ENCODE peak calls at places on chromosome 18, in ten cellular contexts. Z is PC-3, P is trophoblast cell, G is Peyer's patch, D is cardiac muscle cell, E is thyroid gland, U is kidney, H is neural progenitor cell, I is HCT116, O is body of pancreas. S is an unnamed sample.

GRCh38 chr18:10240276-10240675 is 214.2 kb upstream of the APCDD1 start:
- DNase-seq in Z (no peak), P (no peak), G (no peak), D (no peak), E (no peak), U (no peak), H (no peak), I (no peak), O (no peak), S (no peak)

GRCh38 chr18:31688601-31689000 is 4.2 kb upstream of the B4GALT6 start:
- DNase-seq in Z (no peak), P (peak; percentile 71), G (no peak), D (no peak), E (no peak), U (no peak), H (no peak), I (no peak), O (no peak), S (no peak)

GRCh38 chr18:42108071-42108470 is 153.0 kb downstream of the PIK3C3 start:
- DNase-seq in Z (no peak), P (no peak), G (no peak), D (no peak), E (no peak), U (no peak), H (peak; percentile 19), I (no peak), O (no peak), S (no peak)

GRCh38 chr18:11004951-11005350 is 144.4 kb downstream of the PIEZO2 start:
- DNase-seq in Z (no peak), P (no peak), G (no peak), D (peak; percentile 46), E (no peak), U (no peak), H (no peak), I (no peak), O (no peak), S (no peak)

GRCh38 chr18:39571511-39571910 is 2005.9 kb upstream of the CELF4 start:
- DNase-seq in Z (peak; percentile 15), P (peak; percentile 69), G (no peak), D (peak; percentile 54), E (no peak), U (no peak), H (peak; percentile 47), I (no peak), O (peak; percentile 2), S (no peak)

GRCh38 chr18:36308711-36309435 is 11.4 kb downstream of the FHOD3 start:
- DNase-seq in Z (no peak), P (no peak), G (no peak), D (no peak), E (no peak), U (peak; percentile 33), H (no peak), I (no peak), O (no peak), S (no peak)

GRCh38 chr18:10239138-10239537 is 215.3 kb upstream of the APCDD1 start:
- DNase-seq in Z (no peak), P (no peak), G (no peak), D (peak; percentile 82), E (peak; percentile 20), U (no peak), H (no peak), I (no peak), O (peak; percentile 45), S (no peak)

GRCh38 chr18:24488824-24489493 is 28.5 kb downstream of the HRH4 start:
- DNase-seq in Z (peak; percentile 74), P (peak; percentile 76), G (no peak), D (peak; percentile 57), E (no peak), U (no peak), H (peak; percentile 55), I (peak; percentile 27), O (no peak), S (no peak)

GRCh38 chr18:78965917-78966878 is 13.4 kb upstream of the SALL3 start:
- DNase-seq in Z (no peak), P (no peak), G (no peak), D (no peak), E (no peak), U (peak; percentile 34), H (no peak), I (no peak), O (no peak), S (no peak)

GRCh38 chr18:73752965-73753364 is 394.7 kb downstream of the FBXO15 start:
- DNase-seq in Z (no peak), P (peak; percentile 31), G (no peak), D (peak; percentile 17), E (no peak), U (no peak), H (no peak), I (no peak), O (no peak), S (no peak)

GRCh38 chr18:30632058-30632718 is 410.4 kb downstream of the DSC3 start:
- DNase-seq in Z (no peak), P (no peak), G (no peak), D (no peak), E (no peak), U (no peak), H (no peak), I (no peak), O (no peak), S (no peak)

GRCh38 chr18:76258209-76258608 is 236.8 kb downstream of the ZNF516 start:
- DNase-seq in Z (no peak), P (no peak), G (no peak), D (peak; percentile 33), E (no peak), U (no peak), H (no peak), I (no peak), O (no peak), S (no peak)

GRCh38 chr18:59517446-59518171 is 158.5 kb upstream of the LMAN1 start:
- DNase-seq in Z (peak; percentile 15), P (peak; percentile 5), G (no peak), D (peak; percentile 33), E (no peak), U (no peak), H (peak; percentile 58), I (no peak), O (no peak), S (no peak)

GRCh38 chr18:49359732-49360444 is 100.6 kb downstream of the DYM start:
- DNase-seq in Z (no peak), P (peak; percentile 71), G (no peak), D (peak; percentile 43), E (no peak), U (peak; percentile 29), H (no peak), I (no peak), O (no peak), S (no peak)

GRCh38 chr18:26210147-26210546 is 16.1 kb upstream of the TAF4B start:
- DNase-seq in Z (no peak), P (no peak), G (no peak), D (no peak), E (no peak), U (no peak), H (no peak), I (no peak), O (no peak), S (no peak)

GRCh38 chr18:26215247-26215970 is 10.8 kb upstream of the TAF4B start:
- DNase-seq in Z (no peak), P (no peak), G (peak; percentile 77), D (no peak), E (no peak), U (no peak), H (no peak), I (no peak), O (no peak), S (no peak)
- H3K27ac ChIP-seq in Z (no peak overlapping the region), P (no peak overlapping the region), G (no peak overlapping the region), D (no peak overlapping the region), E (no peak overlapping the region), U (no peak overlapping the region), H (no peak overlapping the region), I (no peak overlapping the region), O (no peak overlapping the region), S (peak overlapping the region; percentile 72)

DNA sequence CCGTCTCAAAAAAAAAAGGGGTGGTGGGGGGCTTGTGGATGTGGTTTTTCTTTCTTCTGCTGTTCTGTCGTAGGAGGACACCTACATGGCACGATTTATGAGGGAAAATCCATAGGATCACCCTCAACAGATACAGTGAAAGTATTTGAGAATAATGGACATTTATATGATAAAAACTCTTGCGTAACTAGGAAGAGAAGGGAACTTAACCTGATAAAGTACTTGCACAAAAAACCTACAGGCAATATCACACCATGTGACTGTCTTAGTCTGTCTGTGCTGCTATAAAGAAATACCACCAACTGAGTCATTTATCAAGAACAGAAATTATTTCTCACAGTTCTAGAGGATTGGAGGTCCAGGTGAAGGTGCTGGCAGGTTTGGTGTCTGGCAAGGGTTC is 21.8 kb upstream of the LAMA1 start:
- DNase-seq in Z (no peak), P (no peak), G (no peak), D (no peak), E (no peak), U (no peak), H (no peak), I (no peak), O (no peak), S (no peak)
- H3K27ac ChIP-seq in Z (no peak overlapping the region), P (no peak overlapping the region), G (no peak overlapping the region), D (no peak overlapping the region), E (no peak overlapping the region), U (no peak overlapping the region), H (no peak overlapping the region), I (no peak overlapping the region), O (no peak overlapping the region), S (no peak overlapping the region)

GRCh38 chr18:44835555-44836156 is 155.0 kb downstream of the SETBP1 start:
- DNase-seq in Z (no peak), P (peak; percentile 93), G (no peak), D (no peak), E (peak; percentile 64), U (no peak), H (peak; percentile 31), I (no peak), O (peak; percentile 28), S (no peak)
- H3K27ac ChIP-seq in Z (no peak overlapping the region), P (no peak overlapping the region), G (no peak overlapping the region), D (peak overlapping the region; percentile 61), E (peak overlapping the region; percentile 56), U (peak overlapping the region; percentile 59), H (no peak overlapping the region), I (no peak overlapping the region), O (no peak overlapping the region), S (no peak overlapping the region)

GRCh38 chr18:9231852-9232476 is 95.4 kb downstream of the ANKRD12 start:
- DNase-seq in Z (no peak), P (no peak), G (no peak), D (no peak), E (no peak), U (no peak), H (no peak), I (no peak), O (no peak), S (no peak)

GRCh38 chr18:9237982-9238381 is 96.6 kb upstream of the TWSG1 start:
- DNase-seq in Z (no peak), P (no peak), G (no peak), D (no peak), E (no peak), U (no peak), H (no peak), I (no peak), O (no peak), S (no peak)

GRCh38 chr18:9234528-9234927 is 97.9 kb downstream of the ANKRD12 start:
- DNase-seq in Z (no peak), P (no peak), G (no peak), D (no peak), E (no peak), U (peak; percentile 30), H (no peak), I (no peak), O (no peak), S (no peak)

GRCh38 chr18:9232977-9233376 is 96.4 kb downstream of the ANKRD12 start:
- DNase-seq in Z (no peak), P (no peak), G (no peak), D (no peak), E (no peak), U (no peak), H (no peak), I (no peak), O (no peak), S (no peak)

GRCh38 chr18:9233771-9234440 is 97.3 kb downstream of the ANKRD12 start:
- DNase-seq in Z (no peak), P (no peak), G (no peak), D (no peak), E (no peak), U (peak; percentile 37), H (peak; percentile 22), I (no peak), O (no peak), S (no peak)
- H3K27ac ChIP-seq in Z (no peak overlapping the region), P (no peak overlapping the region), G (no peak overlapping the region), D (no peak overlapping the region), E (no peak overlapping the region), U (no peak overlapping the region), H (no peak overlapping the region), I (no peak overlapping the region), O (no peak overlapping the region), S (no peak overlapping the region)